ENCODE peak calls at places on chromosomes 1 and 21, in seven cellular contexts. One of them, this sample, is unnamed.
A peak's percentile ranks its signal among the peaks of the same experiment; 100 is the strongest.

GRCh38 chr1:157542676-157543075 is 9.6 kb downstream of the FCRL5 start:
- DNase-seq in colonic mucosa: no peak
- DNase-seq in tibial nerve: no peak
- DNase-seq in body of pancreas: no peak
- DNase-seq in lung: no peak
- DNase-seq in aorta: no peak
- DNase-seq in mesendoderm: no peak
- DNase-seq in this sample: no peak

GRCh38 chr1:110872745-110873435 is at the start of gene CD53:
- DNase-seq in lung: peak; percentile 39
- DNase-seq in colonic mucosa: peak; percentile 26
- DNase-seq in tibial nerve: peak; percentile 41
- DNase-seq in body of pancreas: peak; percentile 57
- DNase-seq in aorta: peak; percentile 47
- DNase-seq in mesendoderm: no peak
- DNase-seq in this sample: no peak

GRCh38 chr21:44965251-44966022 is 25.6 kb downstream of the SLX9 start:
- DNase-seq in tibial nerve: no peak
- DNase-seq in colonic mucosa: no peak
- DNase-seq in body of pancreas: no peak
- DNase-seq in aorta: no peak
- DNase-seq in mesendoderm: no peak
- DNase-seq in lung: no peak
- DNase-seq in this sample: peak; percentile 62

GRCh38 chr21:39153842-39154241 is 29.4 kb downstream of the PSMG1 start:
- DNase-seq in colonic mucosa: no peak
- DNase-seq in aorta: no peak
- DNase-seq in tibial nerve: no peak
- DNase-seq in mesendoderm: no peak
- DNase-seq in lung: no peak
- DNase-seq in body of pancreas: no peak
- DNase-seq in this sample: no peak

GRCh38 chr1:156862602-156863599 is 2.2 kb downstream of the NTRK1 start:
- DNase-seq in colonic mucosa: no peak
- DNase-seq in body of pancreas: no peak
- DNase-seq in mesendoderm: peak; percentile 82
- DNase-seq in lung: no peak
- DNase-seq in aorta: no peak
- DNase-seq in tibial nerve: no peak
- DNase-seq in this sample: no peak

GRCh38 chr1:242554577-242554976 is 30.1 kb upstream of the PLD5 start:
- DNase-seq in aorta: no peak
- DNase-seq in tibial nerve: no peak
- DNase-seq in colonic mucosa: no peak
- DNase-seq in lung: no peak
- DNase-seq in mesendoderm: no peak
- DNase-seq in body of pancreas: no peak
- DNase-seq in this sample: no peak

GRCh38 chr1:185821612-185822385 is 87.6 kb downstream of the HMCN1 start:
- DNase-seq in mesendoderm: no peak
- DNase-seq in aorta: no peak
- DNase-seq in body of pancreas: no peak
- DNase-seq in tibial nerve: no peak
- DNase-seq in colonic mucosa: no peak
- DNase-seq in lung: no peak
- DNase-seq in this sample: no peak

GRCh38 chr1:107964397-107965111 is 426 bp downstream of the VAV3 start:
- DNase-seq in mesendoderm: peak; percentile 61
- DNase-seq in aorta: peak; percentile 49
- DNase-seq in tibial nerve: no peak
- DNase-seq in body of pancreas: no peak
- DNase-seq in colonic mucosa: peak; percentile 19
- DNase-seq in lung: no peak
- DNase-seq in this sample: peak; percentile 25

GRCh38 chr1:34792868-34793727 is at the start of gene GJA4:
- DNase-seq in aorta: no peak
- DNase-seq in tibial nerve: no peak
- DNase-seq in mesendoderm: no peak
- DNase-seq in colonic mucosa: no peak
- DNase-seq in lung: no peak
- DNase-seq in body of pancreas: no peak
- DNase-seq in this sample: no peak

GRCh38 chr1:200034821-200035396 is 7.4 kb downstream of the NR5A2 start:
- DNase-seq in mesendoderm: peak; percentile 29
- DNase-seq in body of pancreas: peak; percentile 50
- DNase-seq in tibial nerve: no peak
- DNase-seq in lung: no peak
- DNase-seq in colonic mucosa: peak; percentile 72
- DNase-seq in aorta: no peak
- DNase-seq in this sample: peak; percentile 39

GRCh38 chr1:43464840-43465693 is 11.3 kb upstream of the HYI start:
- DNase-seq in tibial nerve: no peak
- DNase-seq in body of pancreas: no peak
- DNase-seq in mesendoderm: no peak
- DNase-seq in lung: no peak
- DNase-seq in aorta: no peak
- DNase-seq in colonic mucosa: no peak
- DNase-seq in this sample: no peak

GRCh38 chr1:169106921-169107672 is 607 bp downstream of the ATP1B1 start:
- DNase-seq in tibial nerve: no peak
- DNase-seq in colonic mucosa: peak; percentile 38
- DNase-seq in lung: no peak
- DNase-seq in body of pancreas: no peak
- DNase-seq in mesendoderm: peak; percentile 61
- DNase-seq in aorta: no peak
- DNase-seq in this sample: no peak

GRCh38 chr1:31215083-31215570 is 24.6 kb downstream of the NKAIN1 start:
- DNase-seq in colonic mucosa: no peak
- DNase-seq in aorta: no peak
- DNase-seq in mesendoderm: no peak
- DNase-seq in lung: no peak
- DNase-seq in body of pancreas: no peak
- DNase-seq in tibial nerve: no peak
- DNase-seq in this sample: peak; percentile 15

GRCh38 chr1:125118147-125118993 is 3933.6 kb downstream of the SRGAP2C start:
- DNase-seq in colonic mucosa: no peak
- DNase-seq in tibial nerve: no peak
- DNase-seq in lung: no peak
- DNase-seq in body of pancreas: no peak
- DNase-seq in mesendoderm: no peak
- DNase-seq in aorta: no peak
- DNase-seq in this sample: no peak

GRCh38 chr1:28409066-28409465 is 39.5 kb downstream of the PHACTR4 start:
- DNase-seq in aorta: no peak
- DNase-seq in tibial nerve: no peak
- DNase-seq in lung: no peak
- DNase-seq in colonic mucosa: no peak
- DNase-seq in body of pancreas: no peak
- DNase-seq in mesendoderm: peak; percentile 25
- DNase-seq in this sample: no peak

GRCh38 chr21:44375686-44376320 is 22.4 kb downstream of the TRPM2 start:
- DNase-seq in tibial nerve: no peak
- DNase-seq in lung: no peak
- DNase-seq in body of pancreas: no peak
- DNase-seq in mesendoderm: no peak
- DNase-seq in colonic mucosa: no peak
- DNase-seq in aorta: peak; percentile 40
- DNase-seq in this sample: no peak

GRCh38 chr1:17260264-17260663 is 11.4 kb downstream of the PADI3 start:
- DNase-seq in mesendoderm: no peak
- DNase-seq in aorta: no peak
- DNase-seq in body of pancreas: no peak
- DNase-seq in lung: no peak
- DNase-seq in tibial nerve: no peak
- DNase-seq in colonic mucosa: no peak
- DNase-seq in this sample: no peak

GRCh38 chr1:12179638-12180121 is 12.9 kb downstream of the TNFRSF1B start:
- DNase-seq in aorta: no peak
- DNase-seq in lung: no peak
- DNase-seq in colonic mucosa: no peak
- DNase-seq in body of pancreas: no peak
- DNase-seq in mesendoderm: no peak
- DNase-seq in tibial nerve: no peak
- DNase-seq in this sample: no peak

GRCh38 chr1:12180315-12180714 is 13.5 kb downstream of the TNFRSF1B start:
- DNase-seq in tibial nerve: peak; percentile 75
- DNase-seq in colonic mucosa: peak; percentile 50
- DNase-seq in body of pancreas: peak; percentile 82
- DNase-seq in aorta: peak; percentile 90
- DNase-seq in lung: peak; percentile 86
- DNase-seq in mesendoderm: no peak
- DNase-seq in this sample: no peak

GRCh38 chr1:12177999-12178441 is 11.2 kb downstream of the TNFRSF1B start:
- DNase-seq in aorta: peak; percentile 88
- DNase-seq in tibial nerve: peak; percentile 66
- DNase-seq in lung: peak; percentile 65
- DNase-seq in body of pancreas: peak; percentile 81
- DNase-seq in mesendoderm: no peak
- DNase-seq in colonic mucosa: peak; percentile 61
- DNase-seq in this sample: no peak

GRCh38 chr1:12178511-12178910 is 11.7 kb downstream of the TNFRSF1B start:
- DNase-seq in colonic mucosa: no peak
- DNase-seq in aorta: no peak
- DNase-seq in body of pancreas: no peak
- DNase-seq in lung: no peak
- DNase-seq in mesendoderm: no peak
- DNase-seq in tibial nerve: no peak
- DNase-seq in this sample: no peak

DNA sequence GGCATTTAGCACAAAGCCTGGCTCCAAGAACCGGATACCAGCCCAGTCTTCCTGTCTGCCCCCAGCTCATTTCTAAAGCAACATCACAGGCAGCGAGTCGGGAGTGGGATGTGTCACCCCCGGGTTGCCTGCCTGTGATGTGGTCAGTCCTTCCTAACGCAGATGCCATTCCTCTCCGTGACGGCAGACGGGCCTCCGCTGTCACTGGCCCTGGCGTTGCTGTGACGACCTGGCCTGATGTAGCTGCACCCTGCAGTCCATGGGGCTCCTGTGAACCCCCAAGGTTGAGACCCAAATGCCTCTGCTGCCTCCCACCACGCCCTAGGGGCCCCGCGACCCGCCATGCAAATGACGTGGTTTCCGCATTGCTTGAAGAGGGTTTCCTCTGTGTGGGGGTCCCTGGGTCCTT is 12.3 kb downstream of the TNFRSF1B start:
- DNase-seq in body of pancreas: peak; percentile 53
- DNase-seq in lung: no peak
- DNase-seq in colonic mucosa: no peak
- DNase-seq in mesendoderm: no peak
- DNase-seq in aorta: peak; percentile 72
- DNase-seq in tibial nerve: no peak
- DNase-seq in this sample: peak; percentile 62
- H3K4me3 ChIP-seq in body of pancreas: no peak overlapping the region
- H3K4me3 ChIP-seq in lung: no peak overlapping the region
- H3K4me3 ChIP-seq in colonic mucosa: no peak overlapping the region
- H3K4me3 ChIP-seq in mesendoderm: no peak overlapping the region
- H3K4me3 ChIP-seq in aorta: no peak overlapping the region
- H3K4me3 ChIP-seq in tibial nerve: no peak overlapping the region
- H3K4me3 ChIP-seq in this sample: no peak overlapping the region

GRCh38 chr21:42925114-42925907 is at the start of gene ERVH48-1:
- DNase-seq in aorta: peak; percentile 42
- DNase-seq in lung: no peak
- DNase-seq in body of pancreas: no peak
- DNase-seq in colonic mucosa: no peak
- DNase-seq in mesendoderm: peak; percentile 81
- DNase-seq in tibial nerve: no peak
- DNase-seq in this sample: peak; percentile 15

GRCh38 chr21:42923553-42924432 is 1.6 kb downstream of the ERVH48-1 start:
- DNase-seq in lung: peak; percentile 83
- DNase-seq in mesendoderm: peak; percentile 99
- DNase-seq in aorta: peak; percentile 62
- DNase-seq in body of pancreas: peak; percentile 87
- DNase-seq in colonic mucosa: peak; percentile 87
- DNase-seq in tibial nerve: peak; percentile 90
- DNase-seq in this sample: peak; percentile 91

GRCh38 chr21:42922918-42923317 is 2.5 kb downstream of the ERVH48-1 start:
- DNase-seq in body of pancreas: no peak
- DNase-seq in aorta: no peak
- DNase-seq in tibial nerve: no peak
- DNase-seq in colonic mucosa: no peak
- DNase-seq in lung: no peak
- DNase-seq in mesendoderm: no peak
- DNase-seq in this sample: no peak

GRCh38 chr21:42921912-42922311 is 3.5 kb downstream of the ERVH48-1 start:
- DNase-seq in aorta: no peak
- DNase-seq in lung: no peak
- DNase-seq in body of pancreas: no peak
- DNase-seq in tibial nerve: no peak
- DNase-seq in colonic mucosa: no peak
- DNase-seq in mesendoderm: no peak
- DNase-seq in this sample: no peak

GRCh38 chr21:42924433-42924751 is 1.0 kb downstream of the ERVH48-1 start:
- DNase-seq in lung: no peak
- DNase-seq in body of pancreas: no peak
- DNase-seq in mesendoderm: no peak
- DNase-seq in colonic mucosa: no peak
- DNase-seq in aorta: no peak
- DNase-seq in tibial nerve: no peak
- DNase-seq in this sample: no peak
- H3K27ac ChIP-seq in lung: no peak overlapping the region
- H3K27ac ChIP-seq in body of pancreas: no peak overlapping the region
- H3K27ac ChIP-seq in mesendoderm: peak overlapping the region; percentile 68
- H3K27ac ChIP-seq in colonic mucosa: no peak overlapping the region
- H3K27ac ChIP-seq in aorta: no peak overlapping the region
- H3K27ac ChIP-seq in tibial nerve: peak overlapping the region; percentile 38
- H3K27ac ChIP-seq in this sample: no peak overlapping the region

DNA sequence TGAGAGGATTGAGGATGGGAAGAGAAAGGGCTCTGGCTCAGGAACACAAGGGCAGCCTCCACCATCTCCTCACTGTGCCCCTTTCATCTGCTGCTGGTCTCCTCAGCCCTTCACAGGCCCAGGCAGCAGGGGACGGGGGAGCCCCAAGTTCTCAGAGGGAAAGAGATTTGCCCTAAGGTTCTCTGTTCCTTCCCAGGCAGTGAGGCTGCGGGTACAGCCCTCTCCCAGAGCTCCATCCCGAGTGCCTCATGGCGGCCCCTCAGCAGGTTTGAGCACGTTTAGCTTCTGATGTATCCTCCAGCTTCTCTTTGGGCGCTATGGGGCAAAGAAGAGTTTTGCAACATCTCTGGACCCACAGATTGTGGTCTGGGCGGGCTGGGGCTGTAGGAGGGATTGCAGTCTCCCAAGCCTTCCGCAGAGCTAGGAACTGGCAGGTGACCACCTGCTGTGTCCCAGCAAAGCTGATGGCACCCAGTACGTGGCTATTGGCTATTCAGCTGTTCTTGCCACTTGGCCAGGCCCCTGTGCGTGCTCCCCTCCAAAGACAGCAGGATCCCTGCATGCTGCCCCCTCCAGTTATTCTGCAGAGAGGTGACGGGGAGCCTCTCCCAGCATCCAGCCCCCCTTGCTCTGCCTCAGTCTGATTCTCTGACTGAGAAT is 10.1 kb downstream of the DISP3 start:
- DNase-seq in colonic mucosa: no peak
- DNase-seq in aorta: no peak
- DNase-seq in lung: no peak
- DNase-seq in tibial nerve: no peak
- DNase-seq in body of pancreas: no peak
- DNase-seq in mesendoderm: no peak
- DNase-seq in this sample: no peak
- H3K27me3 ChIP-seq in colonic mucosa: no peaks in the 10 kb centered on the region
- H3K27me3 ChIP-seq in aorta: no peaks in the 10 kb centered on the region
- H3K27me3 ChIP-seq in lung: peaks cover 3% of the 10 kb centered on the region
- H3K27me3 ChIP-seq in tibial nerve: peaks cover 14% of the 10 kb centered on the region
- H3K27me3 ChIP-seq in body of pancreas: no peaks in the 10 kb centered on the region
- H3K27me3 ChIP-seq in mesendoderm: no peaks in the 10 kb centered on the region
- H3K27me3 ChIP-seq in this sample: no peaks in the 10 kb centered on the region

GRCh38 chr1:235409045-235409820 is 42.0 kb downstream of the TBCE start:
- DNase-seq in colonic mucosa: no peak
- DNase-seq in tibial nerve: no peak
- DNase-seq in body of pancreas: no peak
- DNase-seq in aorta: no peak
- DNase-seq in lung: no peak
- DNase-seq in mesendoderm: no peak
- DNase-seq in this sample: no peak
- H3K4me3 ChIP-seq in colonic mucosa: no peak overlapping the region
- H3K4me3 ChIP-seq in tibial nerve: no peak overlapping the region
- H3K4me3 ChIP-seq in body of pancreas: no peak overlapping the region
- H3K4me3 ChIP-seq in aorta: no peak overlapping the region
- H3K4me3 ChIP-seq in lung: no peak overlapping the region
- H3K4me3 ChIP-seq in mesendoderm: no peak overlapping the region
- H3K4me3 ChIP-seq in this sample: no peak overlapping the region

This sample was measured in cardiac muscle cell.